ENCODE peak calls at places on chromosome 20, in eight cellular contexts. W, G, U, R, Z, F, C and M are unnamed samples.

GRCh38 chr20:63737940-63738686 is 1.5 kb upstream of the SLC2A4RG start:
- DNase-seq in R (no peak), F (no peak), C (peak), W (peak), U (no peak), Z (peak), G (peak), M (no peak)

GRCh38 chr20:58306421-58307261 is 2.9 kb upstream of the RAB22A start:
- DNase-seq in R (peak), C (peak), F (no peak), Z (peak), W (peak), U (peak), G (peak), M (no peak)

GRCh38 chr20:61310954-61311353 is 58.9 kb downstream of the CDH4 start:
- DNase-seq in C (no peak), R (no peak), U (peak), Z (no peak), W (no peak), G (no peak), F (no peak), M (no peak)

GRCh38 chr20:36572701-36573102 is 695 bp upstream of the TGIF2 start:
- DNase-seq in G (no peak), R (peak), U (peak), F (no peak), W (peak), Z (no peak), C (peak), M (no peak)

GRCh38 chr20:36377348-36378326 is 71.5 kb downstream of the DLGAP4 start:
- DNase-seq in C (no peak), W (no peak), G (no peak), R (no peak), Z (no peak), U (no peak), F (no peak), M (no peak)

GRCh38 chr20:37936451-37936850 is 33.5 kb downstream of the VSTM2L start:
- DNase-seq in G (no peak), Z (no peak), W (no peak), R (no peak), F (no peak), U (no peak), C (no peak), M (no peak)

GRCh38 chr20:58810116-58810878 is 40.4 kb downstream of the GNAS-AS1 start:
- DNase-seq in U (no peak), Z (no peak), R (no peak), C (no peak), F (no peak), W (no peak), G (no peak), M (no peak)

GRCh38 chr20:53623454-53624206 is 30.0 kb upstream of the ZNF217 start:
- DNase-seq in F (peak), W (peak), Z (peak), C (peak), U (peak), R (peak), G (no peak), M (peak)

GRCh38 chr20:48835390-48835789 is 7.6 kb upstream of the PREX1 start:
- DNase-seq in W (no peak), U (no peak), C (no peak), Z (no peak), F (no peak), G (no peak), R (no peak), M (no peak)

DNA sequence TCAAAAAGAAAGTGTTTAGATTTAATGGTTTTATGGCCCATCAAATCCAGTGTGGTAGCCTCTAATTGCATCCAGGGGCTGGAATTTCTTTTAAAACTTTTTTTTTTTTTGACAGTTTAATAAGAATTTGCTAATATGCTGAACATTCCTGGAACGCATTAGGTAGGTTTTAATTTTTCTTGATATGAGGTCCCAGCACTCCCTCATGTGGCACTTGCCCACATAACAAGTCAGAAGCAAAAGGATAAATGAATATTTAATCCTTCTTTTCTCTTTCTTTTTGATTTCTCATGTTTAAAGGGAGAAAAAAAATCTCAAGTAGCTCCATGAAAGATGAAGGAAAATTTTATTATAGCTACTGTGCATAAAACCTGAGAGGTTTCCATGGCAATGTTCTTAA is 13.5 kb downstream of the HAO1 start:
- DNase-seq in F (no peak), C (no peak), U (peak), R (no peak), W (no peak), G (no peak), Z (no peak), M (no peak)
- TF ChIP-seq CTCF in F (no peak), C (no peak), U (peak), R (peak), W (peak), G (peak), Z (peak), M (no peak)

GRCh38 chr20:56606174-56606945 is 22.7 kb upstream of the TFAP2C start:
- DNase-seq in W (peak), U (peak), Z (no peak), G (no peak), R (peak), C (no peak), F (no peak), M (no peak)

GRCh38 chr20:56601166-56601565 is 27.9 kb upstream of the TFAP2C start:
- DNase-seq in U (no peak), F (no peak), W (no peak), C (no peak), Z (no peak), R (no peak), G (no peak), M (no peak)

GRCh38 chr20:56605597-56605996 is 23.5 kb upstream of the TFAP2C start:
- DNase-seq in U (no peak), F (no peak), G (no peak), Z (no peak), R (no peak), W (no peak), C (no peak), M (no peak)

GRCh38 chr20:56607061-56607704 is 21.9 kb upstream of the TFAP2C start:
- DNase-seq in Z (no peak), C (no peak), U (no peak), W (no peak), G (no peak), R (no peak), F (no peak), M (no peak)

GRCh38 chr20:56604690-56605089 is 24.4 kb upstream of the TFAP2C start:
- DNase-seq in C (no peak), R (no peak), G (no peak), F (no peak), Z (no peak), U (no peak), W (no peak), M (no peak)
- H3K27ac ChIP-seq in C (no peak), R (no peak), G (no peak), F (no peak), Z (no peak), U (no peak), W (no peak), M (no peak)

GRCh38 chr20:45485388-45485787 is 15.8 kb downstream of the WFDC2 start:
- DNase-seq in W (no peak), Z (no peak), R (no peak), F (no peak), C (no peak), G (no peak), U (no peak), M (no peak)

GRCh38 chr20:45489083-45489531 is 19.6 kb downstream of the WFDC2 start:
- DNase-seq in Z (no peak), G (no peak), R (no peak), C (no peak), U (peak), W (no peak), F (no peak), M (no peak)

GRCh38 chr20:45484676-45485075 is 15.1 kb downstream of the WFDC2 start:
- DNase-seq in W (peak), R (no peak), G (no peak), F (no peak), C (no peak), U (no peak), Z (no peak), M (no peak)

DNA sequence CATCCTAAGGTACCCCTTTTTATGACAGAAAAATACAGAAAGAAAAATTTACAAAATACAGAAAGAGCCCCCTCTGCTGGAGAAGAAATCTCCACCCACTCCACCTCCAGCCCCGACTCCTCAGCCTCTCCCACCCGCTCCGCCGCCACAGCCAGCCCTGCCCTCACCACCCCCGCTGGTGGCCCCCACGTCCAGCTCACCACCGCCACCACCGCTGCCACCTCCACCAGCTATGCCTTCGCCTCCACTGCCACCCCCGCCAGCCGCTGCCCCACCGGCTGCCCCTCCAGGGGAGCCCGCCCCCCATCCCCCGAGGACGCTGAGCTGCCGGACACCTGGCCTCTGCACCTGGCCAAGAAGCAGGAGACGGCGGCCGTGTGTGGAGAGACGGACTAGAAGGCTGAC is 17.7 kb downstream of the WFDC2 start:
- DNase-seq in G (no peak), F (no peak), C (no peak), R (no peak), Z (no peak), W (no peak), U (no peak), M (no peak)
- TF ChIP-seq CTCF in G (peak), F (no peak), C (peak), R (no peak), Z (no peak), W (no peak), U (peak), M (no peak)

GRCh38 chr20:1277529-1278322 is 11.6 kb downstream of the SNPH start:
- DNase-seq in R (no peak), C (no peak), U (no peak), W (no peak), Z (no peak), F (no peak), G (no peak), M (no peak)

GRCh38 chr20:1275919-1276318 is 9.8 kb downstream of the SNPH start:
- DNase-seq in Z (no peak), G (no peak), R (no peak), W (no peak), F (no peak), U (no peak), C (no peak), M (no peak)

GRCh38 chr20:1272368-1273155 is 6.5 kb downstream of the SNPH start:
- DNase-seq in U (no peak), C (no peak), R (peak), F (no peak), G (no peak), Z (no peak), W (no peak), M (no peak)

GRCh38 chr20:1273366-1273765 is 7.3 kb downstream of the SNPH start:
- DNase-seq in F (no peak), U (no peak), W (no peak), G (no peak), Z (no peak), R (no peak), C (no peak), M (no peak)

GRCh38 chr20:1274485-1275313 is 8.6 kb downstream of the SNPH start:
- DNase-seq in R (no peak), C (no peak), U (no peak), G (no peak), Z (no peak), W (no peak), F (no peak), M (no peak)
- H3K27ac ChIP-seq in R (no peak), C (no peak), U (no peak), G (no peak), Z (no peak), W (no peak), F (no peak), M (no peak)

DNA sequence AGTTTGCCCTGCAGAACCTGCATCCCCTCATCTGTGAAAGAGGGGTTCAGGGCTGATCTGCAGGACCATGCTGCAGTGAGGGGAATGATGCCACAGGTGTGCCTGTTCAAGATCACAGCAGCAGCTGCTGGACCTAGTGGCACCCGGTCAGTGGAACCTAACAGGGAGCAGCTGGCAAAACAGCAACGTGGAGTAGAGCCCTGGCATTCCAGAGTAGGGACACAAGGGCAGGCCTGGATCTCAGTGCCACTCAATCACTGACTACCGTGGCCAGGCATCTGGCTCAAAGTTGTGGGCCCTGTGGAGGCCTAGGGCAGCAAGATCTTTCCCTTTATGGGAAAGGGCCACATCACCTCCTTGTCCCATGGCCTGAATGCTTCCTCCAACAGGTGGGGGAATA is 62.2 kb downstream of the INSM1 start:
- DNase-seq in C (no peak), Z (no peak), U (no peak), F (no peak), W (no peak), G (no peak), R (no peak), M (no peak)
- TF ChIP-seq CTCF in C (no peak), Z (no peak), U (no peak), F (no peak), W (no peak), G (no peak), R (no peak), M (no peak)

GRCh38 chr20:34472246-34472925 is 43.8 kb upstream of the DYNLRB1 start:
- DNase-seq in Z (no peak), F (no peak), G (no peak), R (no peak), W (no peak), U (no peak), C (no peak), M (no peak)
- H3K27ac ChIP-seq in Z (peak), F (no peak), G (no peak), R (no peak), W (no peak), U (no peak), C (no peak), M (peak)

DNA sequence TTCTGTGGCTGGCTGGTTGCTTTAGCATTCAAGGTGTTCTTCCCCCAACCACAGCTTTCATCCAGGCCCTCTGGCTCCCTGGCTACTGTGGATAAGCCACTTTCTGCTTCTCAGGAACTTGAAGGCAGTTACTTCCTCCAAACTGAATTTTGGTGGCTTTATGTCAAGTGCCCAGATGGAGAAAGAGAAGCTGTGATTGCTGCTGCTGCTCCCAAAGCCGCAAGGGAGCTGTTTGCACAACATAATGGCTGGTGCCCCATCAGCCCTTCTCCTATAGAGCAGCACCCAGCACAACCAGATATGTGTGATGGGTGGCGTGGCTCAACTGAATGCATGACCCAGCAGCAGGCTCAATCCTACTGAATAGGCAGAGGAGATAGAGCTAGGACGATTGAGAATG is 465.2 kb downstream of the MAFB start:
- DNase-seq in G (no peak), R (no peak), Z (no peak), F (no peak), W (no peak), U (no peak), C (no peak), M (no peak)
- TF ChIP-seq CTCF in G (no peak), R (no peak), Z (no peak), F (no peak), W (no peak), U (no peak), C (no peak), M (no peak)

GRCh38 chr20:5731753-5732366 is 18.3 kb upstream of the SHLD1 start:
- DNase-seq in W (no peak), U (no peak), G (no peak), Z (no peak), C (no peak), F (no peak), R (no peak), M (no peak)
- H3K27ac ChIP-seq in W (no peak), U (no peak), G (no peak), Z (no peak), C (no peak), F (peak), R (peak), M (peak)